ENCODE peak calls at places on chromosomes 12 and 14, in six cellular contexts. R is H9, G is IMR-90, U is neuronal stem cell, M is H1, Q is mesendoderm. I is an unnamed sample.

GRCh38 chr14:77302926-77303325 is 17.8 kb downstream of the POMT2 start:
- DNase-seq in R (no peak), G (peak), U (no peak), M (no peak), Q (peak), I (peak)

GRCh38 chr12:43883311-43883710 is 47.4 kb downstream of the TMEM117 start:
- DNase-seq in R (no peak), G (no peak), U (no peak), M (no peak), Q (no peak), I (no peak)

GRCh38 chr12:56107242-56107641 is 2.9 kb downstream of the PA2G4 start:
- DNase-seq in R (no peak), G (no peak), U (no peak), M (no peak), Q (peak), I (no peak)

GRCh38 chr12:99170026-99170425 is 477.5 kb upstream of the GARIN6 start:
- DNase-seq in R (no peak), G (no peak), U (no peak), M (no peak), Q (no peak), I (no peak)

GRCh38 chr12:52942056-52942913 is 6.6 kb upstream of the KRT18 start:
- DNase-seq in R (no peak), G (peak), U (no peak), M (no peak), Q (no peak), I (no peak)

GRCh38 chr12:53564276-53564675 is 57.0 kb upstream of the NPFF start:
- DNase-seq in R (no peak), G (no peak), U (no peak), M (no peak), Q (no peak), I (no peak)

GRCh38 chr12:15472036-15472435 is 149.7 kb downstream of the PTPRO start:
- DNase-seq in R (no peak), G (no peak), U (no peak), M (no peak), Q (peak), I (no peak)

GRCh38 chr14:104680806-104681688 is 8.4 kb upstream of the INF2 start:
- DNase-seq in R (no peak), G (peak), U (no peak), M (no peak), Q (peak), I (peak)

GRCh38 chr12:102462386-102462785 is 18.0 kb downstream of the IGF1 start:
- DNase-seq in R (no peak), G (no peak), U (no peak), M (no peak), Q (no peak), I (no peak)

GRCh38 chr12:98646165-98646764 is 1.2 kb downstream of the APAF1 start:
- DNase-seq in R (no peak), G (peak), U (no peak), M (no peak), Q (peak), I (peak)

GRCh38 chr12:132887513-132888341 is at the start of gene CHFR:
- DNase-seq in R (peak), G (peak), U (peak), M (peak), Q (peak), I (peak)
- H2AK5ac ChIP-seq in R (no peak), G (peak), U (peak), M (peak), Q (peak), I (peak)

DNA sequence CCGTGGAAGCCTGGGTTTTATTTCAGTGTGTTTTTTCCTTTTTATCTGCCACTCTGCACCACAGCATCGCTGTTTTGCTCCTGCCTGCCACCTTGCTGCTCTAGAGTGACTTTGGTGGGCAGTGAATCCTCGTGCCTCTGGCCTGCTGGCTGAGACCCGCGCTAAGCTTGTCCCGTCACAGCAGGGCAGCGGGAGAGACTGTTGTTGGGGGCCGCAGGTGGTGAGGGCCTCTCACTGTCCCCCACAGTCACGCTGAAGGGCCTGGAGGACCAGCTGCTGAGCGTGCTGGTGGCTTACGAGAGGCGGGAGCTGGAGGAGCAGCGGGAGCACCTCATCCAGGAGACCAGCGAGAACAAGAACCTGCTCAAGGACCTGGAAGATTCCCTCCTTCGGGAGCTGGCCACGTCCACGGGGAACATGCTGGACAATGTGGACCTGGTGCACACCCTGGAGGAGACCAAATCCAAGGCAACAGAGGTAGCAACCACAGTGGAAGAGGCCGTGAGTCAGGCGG is 55.2 kb downstream of the CCDC92 start:
- DNase-seq in R (no peak), G (no peak), U (no peak), M (no peak), Q (no peak), I (no peak)
- H2AK5ac ChIP-seq in R (no peak), G (no peak), U (no peak), M (peak), Q (no peak), I (no peak)

GRCh38 chr12:111720457-111720856 is 34.6 kb downstream of the ACAD10 start:
- DNase-seq in R (no peak), G (peak), U (no peak), M (no peak), Q (no peak), I (no peak)

DNA sequence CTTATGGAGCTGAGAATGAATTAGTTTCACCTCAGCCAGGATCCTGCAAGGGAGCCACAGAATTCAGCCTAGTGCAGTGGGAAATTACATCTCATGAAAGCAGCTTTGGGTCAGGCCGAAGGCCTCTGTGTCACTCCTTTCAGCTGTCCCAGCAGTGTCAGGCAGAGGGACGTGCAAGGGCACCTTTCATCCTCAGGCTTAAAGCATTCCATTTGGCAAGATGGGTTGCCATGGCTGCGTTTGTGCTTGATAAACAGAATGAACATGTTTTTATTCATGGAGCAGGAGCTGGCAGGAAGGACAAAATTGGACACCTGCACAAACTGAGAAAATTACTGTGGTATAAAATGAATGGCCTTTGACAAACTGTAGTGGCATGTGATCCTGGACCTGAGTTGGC is 29.4 kb downstream of the ACAD10 start:
- DNase-seq in R (no peak), G (peak), U (no peak), M (no peak), Q (no peak), I (peak)
- H2AK5ac ChIP-seq in R (no peak), G (no peak), U (no peak), M (no peak), Q (no peak), I (no peak)

GRCh38 chr14:21071225-21072041 is 1.3 kb downstream of the ARHGEF40 start:
- DNase-seq in R (peak), G (peak), U (peak), M (no peak), Q (peak), I (peak)
- H2AK5ac ChIP-seq in R (no peak), G (peak), U (peak), M (no peak), Q (peak), I (peak)

GRCh38 chr14:58605465-58605864 is 32.3 kb upstream of the DACT1 start:
- DNase-seq in R (no peak), G (no peak), U (no peak), M (no peak), Q (no peak), I (no peak)
- H2AK5ac ChIP-seq in R (no peak), G (no peak), U (no peak), M (no peak), Q (no peak), I (no peak)

GRCh38 chr14:65219353-65219752 is 117.0 kb upstream of the MAX start:
- DNase-seq in R (no peak), G (no peak), U (no peak), M (no peak), Q (no peak), I (no peak)

GRCh38 chr14:65225299-65226159 is 123.2 kb upstream of the MAX start:
- DNase-seq in R (no peak), G (no peak), U (no peak), M (no peak), Q (no peak), I (no peak)

GRCh38 chr14:65223636-65224035 is 121.3 kb upstream of the MAX start:
- DNase-seq in R (no peak), G (no peak), U (no peak), M (no peak), Q (no peak), I (no peak)

GRCh38 chr14:65224799-65225198 is 122.5 kb upstream of the MAX start:
- DNase-seq in R (no peak), G (no peak), U (no peak), M (no peak), Q (no peak), I (no peak)

DNA sequence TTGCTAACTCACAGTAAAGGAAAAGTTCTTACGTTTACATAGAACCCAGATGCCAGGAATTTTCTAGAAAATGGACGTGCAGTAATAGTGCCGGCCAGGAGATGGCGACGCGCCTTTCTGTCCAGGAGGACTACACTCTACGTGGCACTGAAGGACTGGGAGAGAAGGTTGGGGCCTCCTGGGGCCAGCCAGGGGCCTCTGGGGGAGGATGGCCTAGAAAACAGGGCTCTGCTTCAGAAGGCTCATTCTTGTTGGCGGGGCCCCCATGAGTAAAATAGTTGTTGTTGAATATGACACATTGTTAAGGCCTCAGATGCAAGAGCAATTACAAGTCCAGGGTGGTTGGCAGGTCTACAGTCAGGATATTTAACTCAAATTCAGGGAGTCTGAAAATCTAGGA is 120.1 kb upstream of the MAX start:
- DNase-seq in R (peak), G (peak), U (no peak), M (peak), Q (peak), I (peak)
- H2AK5ac ChIP-seq in R (no peak), G (peak), U (no peak), M (no peak), Q (no peak), I (peak)

DNA sequence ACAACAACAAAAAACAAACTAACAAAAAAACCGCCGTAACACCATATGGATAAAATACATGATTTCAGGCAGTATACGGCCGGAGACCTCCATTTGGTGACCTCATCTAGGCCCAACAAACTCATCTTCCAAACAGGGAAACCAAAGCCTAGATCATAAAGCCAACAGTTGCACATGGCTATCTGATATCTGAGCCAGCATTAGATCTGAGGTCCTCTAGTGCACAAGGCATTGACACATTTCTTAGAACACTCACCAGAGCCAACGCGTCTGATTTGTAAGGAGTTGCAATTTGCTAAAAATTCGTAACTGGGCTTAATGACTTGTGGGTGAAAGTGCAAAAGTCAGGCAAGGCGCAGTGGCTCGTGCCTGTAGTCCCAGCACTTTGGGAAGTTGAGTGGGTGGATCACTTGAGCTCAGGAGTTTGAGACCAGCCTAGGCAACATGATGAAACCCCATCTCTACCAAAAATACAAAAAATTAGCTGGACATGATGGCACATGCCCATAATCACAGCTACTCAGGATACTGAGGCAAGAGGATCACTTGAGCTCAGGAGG is 42.0 kb upstream of the NUDT4 start:
- DNase-seq in R (no peak), G (no peak), U (no peak), M (no peak), Q (no peak), I (no peak)
- H2AK5ac ChIP-seq in R (no peak), G (no peak), U (no peak), M (no peak), Q (no peak), I (no peak)

GRCh38 chr12:121802843-121803698 is 738 bp upstream of the SETD1B start:
- DNase-seq in R (peak), G (peak), U (peak), M (peak), Q (peak), I (peak)
- H2AK5ac ChIP-seq in R (peak), G (peak), U (peak), M (peak), Q (no peak), I (peak)